ENCODE peak calls at places on chromosomes 3 and 15, in five cellular contexts. K is osteoblast; H is Panc1; M is A549; A is CD8-positive, alpha-beta T cell. J is an unnamed sample. For H3K4me1, the result is how much of the 10 kb centered on the place peaks cover.

GRCh38 chr3:51642462-51642861 is 28.6 kb upstream of the TEX264 start:
- DNase-seq in K (no peak), H (no peak), M (no peak), A (no peak), J (peak)

GRCh38 chr15:31261266-31262142 is 65.1 kb upstream of the KLF13 start:
- DNase-seq in K (peak), M (no peak), H (no peak), A (no peak), J (no peak)

GRCh38 chr15:36796161-36796560 is 216.7 kb downstream of the CDIN1 start:
- DNase-seq in M (no peak), H (no peak), K (no peak), A (no peak), J (no peak)

GRCh38 chr3:24145481-24145880 is 200.4 kb downstream of the NR1D2 start:
- DNase-seq in A (no peak), K (no peak), M (no peak), H (no peak), J (peak)

GRCh38 chr3:127172211-127172610 is 20.7 kb upstream of the PRR23E start:
- DNase-seq in M (no peak), H (no peak), A (peak), K (no peak), J (no peak)

GRCh38 chr3:29079358-29079757 is 201.5 kb upstream of the RBMS3 start:
- DNase-seq in M (no peak), H (no peak), K (no peak), A (no peak), J (peak)

GRCh38 chr15:69916169-69916785 is 181.4 kb downstream of the TLE3 start:
- DNase-seq in M (no peak), H (no peak), A (no peak), K (no peak), J (no peak)

GRCh38 chr3:77707271-77707670 is 667.4 kb downstream of the ROBO2 start:
- DNase-seq in K (no peak), H (no peak), M (no peak), A (no peak), J (peak)

GRCh38 chr15:49062900-49063299 is 16.7 kb upstream of the SECISBP2L start:
- DNase-seq in K (no peak), M (no peak), A (no peak), H (no peak), J (no peak)

GRCh38 chr15:59116141-59116540 is 11.2 kb downstream of the CCNB2 start:
- DNase-seq in M (no peak), A (no peak), K (no peak), H (no peak), J (no peak)

GRCh38 chr3:25139267-25139666 is 288.8 kb upstream of the RARB start:
- DNase-seq in H (no peak), M (no peak), K (no peak), A (no peak), J (no peak)

GRCh38 chr3:14359348-14359747 is 43.1 kb upstream of the SLC6A6 start:
- DNase-seq in M (no peak), H (no peak), A (no peak), K (no peak), J (no peak)
- H3K4me1 ChIP-seq in M (under half), H (under half), A (under half), K (under half), J (under half)

GRCh38 chr15:83561661-83562060 is 92.3 kb upstream of the ADAMTSL3 start:
- DNase-seq in M (no peak), H (no peak), A (no peak), K (no peak), J (no peak)
- H3K27ac ChIP-seq in M (no peak), H (no peak), A (no peak), K (no peak), J (no peak)

GRCh38 chr3:172140499-172141391 is 101.4 kb downstream of the FNDC3B start:
- DNase-seq in A (no peak), M (peak), K (peak), H (peak), J (peak)
- H3K4me1 ChIP-seq in A (under half), M (half or more), K (half or more), H (half or more), J (half or more)

DNA sequence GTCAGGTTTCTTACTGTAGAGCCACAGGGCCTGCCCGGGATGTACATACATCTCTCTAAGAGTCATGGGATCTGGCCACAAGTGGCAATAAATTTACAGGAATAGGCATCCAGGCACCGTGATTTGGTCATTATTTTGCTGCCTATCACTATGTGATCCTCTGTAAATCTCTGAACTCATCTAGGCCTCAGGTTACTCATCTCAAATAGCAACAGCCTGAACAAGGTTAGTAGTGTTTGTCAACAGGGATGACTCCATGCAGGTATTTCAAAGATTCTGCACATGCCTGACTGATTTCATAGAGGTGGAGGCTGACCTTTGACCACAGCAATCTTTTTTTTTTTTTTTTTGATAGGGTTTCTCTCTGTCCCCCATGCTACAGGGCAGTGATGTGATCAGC is 88.8 kb upstream of the TBL1XR1 start:
- DNase-seq in K (no peak), A (no peak), H (no peak), M (peak), J (no peak)
- H3K27ac ChIP-seq in K (no peak), A (no peak), H (peak), M (peak), J (no peak)

DNA sequence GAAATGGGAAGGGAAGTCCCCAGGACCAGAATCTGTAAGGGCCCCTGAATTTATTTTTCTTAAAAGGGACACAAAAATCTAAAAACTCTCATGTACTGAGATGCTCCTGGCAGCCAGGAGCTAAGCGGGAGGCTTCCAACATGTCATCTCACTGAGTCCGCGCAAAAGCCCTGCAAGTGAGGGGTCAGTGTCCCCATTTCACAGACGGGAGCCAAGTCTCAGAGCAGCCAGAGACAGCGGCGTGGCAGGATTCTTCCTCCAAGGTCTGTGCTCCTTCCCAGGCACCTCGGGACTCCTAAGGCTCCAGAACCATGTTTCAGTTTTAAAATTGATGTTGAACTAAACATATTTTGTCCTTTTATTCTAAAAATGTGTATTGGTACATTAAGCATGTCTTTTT is 114.8 kb downstream of the ADCY5 start:
- DNase-seq in H (no peak), A (no peak), K (peak), M (no peak), J (no peak)
- H3K4me1 ChIP-seq in H (under half), A (under half), K (under half), M (under half), J (under half)

J was measured in cardiac muscle cell.